ENCODE peak calls at places on chromosome 17, in five cellular contexts. G, W, E, P and L are unnamed samples. For H3K36me3, the result is how much of the 10 kb centered on the place peaks cover.

GRCh38 chr17:37816951-37817350 is 72.1 kb upstream of the HNF1B start:
- DNase-seq in G (no peak), W (no peak), E (no peak), P (no peak), L (no peak)

GRCh38 chr17:47663997-47664941 is 14.6 kb downstream of the KPNB1 start:
- DNase-seq in G (peak), W (peak), E (peak), P (peak), L (peak)

GRCh38 chr17:27396941-27397340 is 59.3 kb upstream of the KSR1 start:
- DNase-seq in G (no peak), W (no peak), E (no peak), P (no peak), L (no peak)

GRCh38 chr17:8494021-8494420 is 58.3 kb downstream of the NDEL1 start:
- DNase-seq in G (no peak), W (no peak), E (no peak), P (no peak), L (no peak)

GRCh38 chr17:77839324-77840155 is 119.0 kb upstream of the TNRC6C start:
- DNase-seq in G (no peak), W (peak), E (peak), P (no peak), L (no peak)

GRCh38 chr17:6355196-6355595 is 79.7 kb downstream of the AIPL1 start:
- DNase-seq in G (no peak), W (no peak), E (no peak), P (no peak), L (no peak)

GRCh38 chr17:49522329-49522890 is 27.3 kb downstream of the NGFR start:
- DNase-seq in G (no peak), W (no peak), E (no peak), P (no peak), L (no peak)

GRCh38 chr17:82780981-82781893 is 29.4 kb downstream of the TBCD start:
- DNase-seq in G (no peak), W (no peak), E (no peak), P (no peak), L (no peak)

GRCh38 chr17:63173903-63174302 is 207.9 kb downstream of the TANC2 start:
- DNase-seq in G (no peak), W (no peak), E (no peak), P (no peak), L (no peak)

GRCh38 chr17:40095944-40096791 is 4.2 kb downstream of the NR1D1 start:
- DNase-seq in G (peak), W (no peak), E (peak), P (no peak), L (peak)

GRCh38 chr17:40093580-40094201 is 6.7 kb downstream of the NR1D1 start:
- DNase-seq in G (no peak), W (no peak), E (peak), P (no peak), L (no peak)

GRCh38 chr17:40094874-40095273 is 5.5 kb downstream of the NR1D1 start:
- DNase-seq in G (no peak), W (no peak), E (peak), P (no peak), L (no peak)

GRCh38 chr17:40097087-40097486 is 3.3 kb downstream of the NR1D1 start:
- DNase-seq in G (no peak), W (no peak), E (peak), P (no peak), L (no peak)

DNA sequence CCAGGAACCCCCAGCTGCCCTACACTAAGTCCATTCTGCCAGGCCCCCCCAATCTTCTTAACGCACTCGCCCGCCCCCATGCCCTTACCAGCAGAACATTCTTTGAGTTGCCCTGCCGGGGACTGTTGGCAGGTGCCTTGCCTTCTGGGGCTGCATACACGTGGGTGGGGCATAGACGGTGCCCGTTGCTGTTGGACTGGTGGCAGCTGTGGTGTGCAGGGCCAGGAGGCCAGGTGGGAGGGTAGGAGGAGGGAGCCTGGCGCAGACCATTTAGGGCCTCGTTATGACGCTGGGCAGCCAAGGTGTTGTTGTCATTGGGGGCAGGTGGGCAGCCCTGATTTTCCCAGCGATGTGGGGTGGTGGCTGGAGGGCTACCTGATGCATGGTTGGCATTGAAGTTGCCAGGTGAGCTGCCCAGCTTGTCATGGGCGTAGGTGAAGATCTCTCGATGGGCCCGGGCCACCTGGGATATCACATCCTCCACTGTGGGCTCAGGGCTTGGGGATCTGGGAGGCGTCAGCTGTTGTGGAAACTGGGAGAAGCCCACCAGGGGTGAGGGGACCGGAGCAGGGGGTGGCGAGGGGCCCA is 4.9 kb downstream of the NR1D1 start:
- DNase-seq in G (peak), W (no peak), E (peak), P (no peak), L (no peak)
- H3K36me3 ChIP-seq in G (half or more), W (under half), E (under half), P (under half), L (under half)

GRCh38 chr17:10136258-10136981 is 62.0 kb downstream of the GAS7 start:
- DNase-seq in G (no peak), W (no peak), E (no peak), P (no peak), L (no peak)
- H3K27ac ChIP-seq in G (peak), W (peak), E (peak), P (no peak), L (no peak)

DNA sequence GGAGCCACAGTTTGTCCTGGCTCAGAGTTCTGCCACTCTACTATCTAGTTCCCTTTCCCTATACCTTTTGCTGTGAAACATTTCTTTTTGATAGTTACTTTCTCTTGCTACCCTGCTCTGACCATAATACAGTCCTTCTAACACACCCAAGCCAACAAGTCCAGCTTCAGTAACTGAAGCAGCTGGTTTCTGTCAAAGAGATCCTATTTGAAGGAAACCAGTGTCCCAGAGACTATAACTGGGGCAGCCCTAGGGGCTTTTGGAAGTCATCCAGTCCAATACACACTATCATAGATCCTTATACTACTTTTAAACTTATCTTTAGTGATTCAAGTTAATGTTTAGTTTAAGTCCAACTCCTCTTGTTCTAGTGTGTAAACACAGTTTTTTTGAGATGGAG is 17.3 kb upstream of the DHRS13 start:
- DNase-seq in G (no peak), W (no peak), E (no peak), P (no peak), L (no peak)
- H3K36me3 ChIP-seq in G (half or more), W (under half), E (under half), P (half or more), L (half or more)

GRCh38 chr17:29620779-29621500 is 1.8 kb downstream of the CORO6 start:
- DNase-seq in G (no peak), W (no peak), E (peak), P (no peak), L (no peak)
- H3K27ac ChIP-seq in G (no peak), W (no peak), E (peak), P (peak), L (no peak)